ENCODE peak calls at places on chromosomes 1 and 21, in ten cellular contexts. E is foreskin fibroblast; W is NB4; R is natural killer cell; X is NCI-H446; A is stimulated activated naive CD4-positive, alpha-beta T cell; S is stimulated activated CD4-positive, alpha-beta T cell treated with anti-CD3 and anti-CD28 coated beads, Interleukin-2, amount 100 ng/mL, for 4 hours; B is stimulated activated CD8-positive, alpha-beta memory T cell treated with anti-CD3 and anti-CD28 coated beads, Interleukin-12 subunit alpha, Interleukin-12 subunit beta, amount 100 ng/mL, for 1 hour; L is HCT116; T is CD4-positive, CD25-positive, alpha-beta regulatory T cell. Z is an unnamed sample.

GRCh38 chr1:73781257-73781656 is 416.7 kb downstream of the LRRIQ3 start:
- DNase-seq in S (no peak), W (no peak), T (no peak), R (no peak), B (no peak), A (no peak), E (no peak), X (no peak), L (no peak), Z (no peak)

GRCh38 chr1:92817986-92818764 is 13.7 kb upstream of the RPL5 start:
- DNase-seq in B (no peak), A (no peak), W (peak; percentile 46), X (no peak), T (peak; percentile 28), L (peak; percentile 36), S (peak; percentile 11), E (peak; percentile 74), R (no peak), Z (no peak)

GRCh38 chr1:178086294-178087255 is 7.3 kb upstream of the RASAL2 start:
- DNase-seq in R (no peak), B (no peak), E (peak; percentile 88), S (no peak), W (peak; percentile 55), A (no peak), X (no peak), L (no peak), T (no peak), Z (no peak)

GRCh38 chr1:75133754-75134655 is at the start of gene LHX8:
- DNase-seq in T (no peak), L (no peak), B (no peak), E (no peak), R (no peak), W (no peak), X (no peak), A (no peak), S (no peak), Z (no peak)

GRCh38 chr21:28089599-28090421 is 902.9 kb downstream of the LTN1 start:
- DNase-seq in E (no peak), W (no peak), X (no peak), T (no peak), L (no peak), B (no peak), R (no peak), S (no peak), A (no peak), Z (no peak)

GRCh38 chr1:119475866-119476439 is 31.1 kb upstream of the HSD3B1 start:
- DNase-seq in T (no peak), B (no peak), R (no peak), L (peak; percentile 33), A (no peak), X (peak; percentile 3), S (no peak), E (peak; percentile 36), W (peak; percentile 56), Z (peak; percentile 61)

GRCh38 chr1:19435851-19436465 is 49.4 kb downstream of the CAPZB start:
- DNase-seq in W (no peak), E (peak; percentile 84), R (no peak), T (no peak), A (no peak), X (no peak), L (no peak), B (no peak), S (no peak), Z (no peak)

GRCh38 chr21:35738342-35738961 is 321.9 kb downstream of the SETD4 start:
- DNase-seq in W (peak; percentile 38), E (peak; percentile 35), B (no peak), A (no peak), X (no peak), L (no peak), S (no peak), R (no peak), T (no peak), Z (peak; percentile 44)

GRCh38 chr1:85818371-85818770 is 110.1 kb upstream of the ZNHIT6 start:
- DNase-seq in A (no peak), W (no peak), L (no peak), S (no peak), X (no peak), E (peak; percentile 82), T (no peak), B (no peak), R (no peak), Z (peak; percentile 70)

GRCh38 chr1:76113446-76113845 is 38.9 kb downstream of the ST6GALNAC3 start:
- DNase-seq in T (no peak), S (no peak), E (no peak), X (no peak), A (no peak), L (no peak), R (no peak), B (no peak), W (no peak), Z (no peak)

GRCh38 chr21:42141643-42142042 is 70.5 kb downstream of the UMODL1 start:
- DNase-seq in E (no peak), T (no peak), A (no peak), R (no peak), W (no peak), X (no peak), B (no peak), L (no peak), S (no peak), Z (no peak)

GRCh38 chr21:29224006-29224405 is 74.7 kb upstream of the BACH1 start:
- DNase-seq in A (no peak), R (no peak), T (no peak), L (no peak), B (no peak), X (no peak), S (no peak), E (no peak), W (no peak), Z (no peak)

GRCh38 chr1:234409328-234409727 is 36.1 kb downstream of the COA6 start:
- DNase-seq in B (no peak), A (peak; percentile 6), R (no peak), X (no peak), E (peak; percentile 22), W (no peak), S (peak; percentile 15), L (no peak), T (peak; percentile 56), Z (no peak)

GRCh38 chr1:39076127-39076798 is 50.1 kb downstream of the NDUFS5 start:
- DNase-seq in E (peak; percentile 72), T (no peak), X (peak; percentile 4), B (no peak), A (no peak), R (no peak), W (no peak), L (no peak), S (no peak), Z (no peak)

GRCh38 chr1:228259951-228260350 is 52.1 kb downstream of the OBSCN start:
- DNase-seq in X (no peak), R (no peak), T (no peak), S (no peak), W (no peak), A (no peak), E (no peak), L (no peak), B (no peak), Z (no peak)

GRCh38 chr1:100736766-100737165 is 17.2 kb downstream of the VCAM1 start:
- DNase-seq in R (no peak), A (no peak), B (no peak), L (no peak), X (no peak), T (no peak), S (no peak), E (peak; percentile 33), W (no peak), Z (no peak)

GRCh38 chr1:218369688-218370511 is 24.8 kb downstream of the TGFB2 start:
- DNase-seq in E (peak; percentile 43), W (no peak), T (no peak), S (no peak), L (no peak), A (no peak), X (no peak), B (no peak), R (no peak), Z (no peak)

GRCh38 chr1:31744165-31744888 is 19.8 kb downstream of the ADGRB2 start:
- DNase-seq in B (no peak), R (no peak), E (no peak), T (no peak), A (no peak), W (no peak), S (no peak), L (no peak), X (no peak), Z (no peak)

GRCh38 chr1:85582687-85583354 is 2.3 kb downstream of the CCN1 start:
- DNase-seq in S (no peak), A (no peak), R (no peak), X (no peak), L (no peak), T (no peak), W (no peak), B (no peak), E (peak; percentile 63), Z (no peak)

GRCh38 chr1:148374101-148374500 is 109.0 kb downstream of the PPIAL4G start:
- DNase-seq in B (no peak), S (no peak), X (no peak), A (no peak), W (no peak), R (no peak), L (no peak), T (no peak), E (no peak), Z (no peak)

GRCh38 chr1:152168535-152168868 is 9.5 kb upstream of the RPTN start:
- DNase-seq in R (no peak), S (no peak), A (no peak), B (no peak), W (no peak), L (no peak), T (no peak), E (no peak), X (no peak), Z (no peak)

GRCh38 chr1:93708734-93709481 is 27.3 kb upstream of the BCAR3 start:
- DNase-seq in S (no peak), T (no peak), R (no peak), L (no peak), B (no peak), W (no peak), A (no peak), E (peak; percentile 64), X (no peak), Z (peak; percentile 50)

GRCh38 chr1:15071936-15072335 is 81.6 kb upstream of the TMEM51 start:
- DNase-seq in L (no peak), W (no peak), E (no peak), T (no peak), A (no peak), R (no peak), S (no peak), X (no peak), B (no peak), Z (no peak)

GRCh38 chr1:11109361-11109760 is 9.7 kb upstream of the EXOSC10 start:
- DNase-seq in W (no peak), T (no peak), L (no peak), R (no peak), B (no peak), S (no peak), A (no peak), X (no peak), E (no peak), Z (no peak)

GRCh38 chr1:169108897-169109560 is 2.5 kb downstream of the ATP1B1 start:
- DNase-seq in A (no peak), E (peak; percentile 59), T (peak; percentile 28), B (no peak), W (peak; percentile 52), S (no peak), R (no peak), L (no peak), X (peak; percentile 62), Z (no peak)

GRCh38 chr1:15417365-15417934 is 7.8 kb downstream of the EFHD2 start:
- DNase-seq in X (no peak), W (peak; percentile 77), B (peak; percentile 44), T (peak; percentile 43), L (no peak), S (peak; percentile 57), E (peak; percentile 62), R (peak; percentile 75), A (peak; percentile 26), Z (no peak)

GRCh38 chr1:236862615-236863211 is 67.6 kb downstream of the MTR start:
- DNase-seq in T (no peak), W (no peak), R (no peak), B (no peak), L (no peak), E (peak; percentile 64), A (no peak), S (no peak), X (no peak), Z (no peak)

GRCh38 chr1:39352881-39353280 is 138.6 kb upstream of the BMP8A start:
- DNase-seq in A (no peak), W (no peak), L (no peak), T (no peak), B (no peak), E (peak; percentile 61), R (no peak), S (no peak), X (no peak), Z (no peak)

Z was measured in NCI-H2029.